ENCODE peak calls at places on chromosomes 5 and 9, in six cellular contexts. S is SJSA1; J is activated CD4-positive, alpha-beta T cell treated with anti-CD3 and anti-CD28 coated beads for 24 hours; T is A172; V is myocyte; Y is HCT116. W is an unnamed sample.

GRCh38 chr9:106438928-106439327 is 424.0 kb upstream of the ZNF462 start:
- DNase-seq in J (no peak), Y (no peak), T (no peak), V (no peak), S (no peak), W (no peak)

GRCh38 chr5:58854396-58854795 is 271.5 kb downstream of the RAB3C start:
- DNase-seq in T (no peak), J (no peak), Y (no peak), S (no peak), V (no peak), W (no peak)

GRCh38 chr5:150992705-150993104 is 27.7 kb upstream of the GPX3 start:
- DNase-seq in T (no peak), Y (no peak), V (no peak), J (no peak), S (no peak), W (no peak)

GRCh38 chr5:56549096-56549886 is 266.1 kb upstream of the MAP3K1 start:
- DNase-seq in V (no peak), Y (no peak), J (no peak), S (no peak), T (no peak), W (no peak)

GRCh38 chr5:120655828-120656435 is 191.8 kb downstream of the PRR16 start:
- DNase-seq in T (peak), V (peak), S (peak), Y (peak), J (no peak), W (peak)

GRCh38 chr9:127450170-127450830 is 906 bp downstream of the RPL12 start:
- DNase-seq in T (peak), S (no peak), Y (no peak), J (no peak), V (peak), W (no peak)

GRCh38 chr9:116137010-116137409 is 16.6 kb upstream of the PAPPA start:
- DNase-seq in T (no peak), J (no peak), V (no peak), Y (no peak), S (no peak), W (no peak)

GRCh38 chr5:141711687-141712086 is 29.7 kb upstream of the ARAP3 start:
- DNase-seq in V (no peak), S (no peak), J (no peak), T (no peak), Y (no peak), W (no peak)

GRCh38 chr9:72300884-72301283 is 64.1 kb downstream of the ZFAND5 start:
- DNase-seq in Y (no peak), T (no peak), S (no peak), V (no peak), J (no peak), W (no peak)

GRCh38 chr9:5557606-5558587 is 47.6 kb downstream of the PDCD1LG2 start:
- DNase-seq in T (no peak), S (no peak), Y (no peak), J (no peak), V (peak), W (no peak)

GRCh38 chr9:85166808-85167545 is 497.4 kb downstream of the NTRK2 start:
- DNase-seq in J (no peak), Y (no peak), T (no peak), V (no peak), S (no peak), W (no peak)

GRCh38 chr5:94571415-94571814 is 47.0 kb downstream of the KIAA0825 start:
- DNase-seq in Y (no peak), J (no peak), S (no peak), T (no peak), V (no peak), W (no peak)

GRCh38 chr5:862367-863243 is 11.8 kb upstream of the ZDHHC11 start:
- DNase-seq in Y (no peak), V (peak), T (no peak), S (no peak), J (no peak), W (no peak)

GRCh38 chr5:56269216-56269927 is 36.2 kb upstream of the ANKRD55 start:
- DNase-seq in V (peak), J (no peak), S (peak), T (peak), Y (peak), W (peak)

GRCh38 chr9:72537671-72538070 is 16.3 kb downstream of the TMC1 start:
- DNase-seq in J (no peak), V (no peak), T (no peak), Y (no peak), S (no peak), W (no peak)

GRCh38 chr5:127320032-127320945 is 29.7 kb downstream of the MEGF10 start:
- DNase-seq in J (no peak), V (peak), T (peak), S (no peak), Y (no peak), W (peak)

GRCh38 chr9:128204858-128205257 is 1.7 kb downstream of the DNM1 start:
- DNase-seq in T (no peak), J (no peak), S (no peak), V (no peak), Y (no peak), W (no peak)

GRCh38 chr9:126985870-126986498 is 71.4 kb downstream of the RALGPS1 start:
- DNase-seq in V (peak), J (peak), T (peak), Y (peak), S (no peak), W (peak)

GRCh38 chr9:12539602-12540001 is 153.6 kb upstream of the TYRP1 start:
- DNase-seq in V (no peak), T (no peak), Y (no peak), J (no peak), S (no peak), W (no peak)

GRCh38 chr5:41650131-41650530 is 139.7 kb upstream of the PLCXD3 start:
- DNase-seq in V (no peak), J (no peak), T (no peak), S (no peak), Y (no peak), W (no peak)

GRCh38 chr9:116027096-116027495 is 126.5 kb upstream of the PAPPA start:
- DNase-seq in V (peak), J (no peak), S (no peak), Y (no peak), T (peak), W (no peak)

GRCh38 chr5:132279801-132280200 is 14.4 kb upstream of the SLC22A4 start:
- DNase-seq in J (no peak), S (no peak), T (no peak), V (no peak), Y (no peak), W (no peak)

GRCh38 chr5:138450971-138451370 is 12.1 kb downstream of the REEP2 start:
- DNase-seq in Y (no peak), V (no peak), T (no peak), J (no peak), S (no peak), W (no peak)

GRCh38 chr9:33320568-33321261 is 30.4 kb downstream of the NFX1 start:
- DNase-seq in Y (no peak), T (peak), J (no peak), S (peak), V (peak), W (no peak)